ENCODE peak calls at places on chromosomes 12 and 14, in six cellular contexts. A is HEK293T, V is HepG2, K is K562, Z is GM12878, B is HCT116. S is an unnamed sample.

GRCh38 chr14:61218765-61219164 is 62.4 kb downstream of the TMEM30B start:
- DNase-seq in Z (no peak), A (no peak), B (no peak), K (no peak), V (no peak), S (no peak)

GRCh38 chr14:92532490-92533163 is 19.0 kb downstream of the RIN3 start:
- DNase-seq in B (no peak), Z (no peak), K (no peak), V (no peak), A (no peak), S (no peak)

GRCh38 chr14:74552623-74553022 is 59.1 kb downstream of the ISCA2 start:
- DNase-seq in A (no peak), B (no peak), Z (no peak), V (no peak), K (no peak), S (no peak)

GRCh38 chr12:75444444-75445136 is 36.0 kb upstream of the GLIPR1 start:
- DNase-seq in K (no peak), A (no peak), B (no peak), Z (no peak), V (peak), S (no peak)

GRCh38 chr14:22849212-22849819 is 12.9 kb downstream of the MMP14 start:
- DNase-seq in K (no peak), V (no peak), A (peak), Z (no peak), B (no peak), S (no peak)

GRCh38 chr14:50318031-50318626 is 6.0 kb downstream of the DMAC2L start:
- DNase-seq in V (peak), K (peak), Z (no peak), A (no peak), B (peak), S (no peak)

GRCh38 chr12:131851741-131852550 is 23.8 kb downstream of the MMP17 start:
- DNase-seq in Z (no peak), B (no peak), K (no peak), A (no peak), V (no peak), S (no peak)

GRCh38 chr12:119180380-119181040 is 1.8 kb downstream of the HSPB8 start:
- DNase-seq in A (no peak), K (peak), V (no peak), B (no peak), Z (no peak), S (no peak)

GRCh38 chr12:12985817-12986408 is 14.2 kb downstream of the HEBP1 start:
- DNase-seq in V (peak), A (peak), Z (no peak), B (peak), K (peak), S (peak)

GRCh38 chr14:68683326-68683725 is 109.5 kb downstream of the ZFP36L1 start:
- DNase-seq in V (no peak), A (no peak), B (no peak), K (no peak), Z (no peak), S (no peak)

GRCh38 chr12:6664902-6665301 is 2.0 kb upstream of the ING4 start:
- DNase-seq in V (no peak), K (no peak), A (no peak), Z (no peak), B (no peak), S (no peak)

GRCh38 chr14:104421892-104422291 is 157.7 kb upstream of the C14orf180 start:
- DNase-seq in B (no peak), A (no peak), V (no peak), Z (no peak), K (no peak), S (no peak)

GRCh38 chr14:36238666-36239363 is 62.3 kb upstream of the PTCSC3 start:
- DNase-seq in A (no peak), Z (no peak), K (no peak), V (no peak), B (no peak), S (no peak)

GRCh38 chr12:105013892-105014291 is 27.8 kb downstream of the NOPCHAP1 start:
- DNase-seq in A (peak), B (no peak), V (no peak), Z (no peak), K (no peak), S (no peak)

GRCh38 chr12:94614288-94614721 is 36.1 kb downstream of the TMCC3 start:
- DNase-seq in A (peak), V (no peak), Z (no peak), K (no peak), B (no peak), S (peak)

GRCh38 chr12:125159687-125160086 is 94.5 kb downstream of the AACS start:
- DNase-seq in K (peak), V (no peak), B (no peak), Z (no peak), A (no peak), S (no peak)

GRCh38 chr12:67019070-67019469 is 250.1 kb upstream of the CAND1 start:
- DNase-seq in A (no peak), Z (no peak), K (no peak), V (no peak), B (no peak), S (no peak)

GRCh38 chr12:20455001-20455706 is 86.8 kb downstream of the PDE3A start:
- DNase-seq in B (no peak), V (no peak), K (no peak), Z (no peak), A (no peak), S (no peak)
- TF ChIP-seq SP1 in B (no peak), V (no peak), K (no peak), Z (no peak), A (no peak), S (no peak)

DNA sequence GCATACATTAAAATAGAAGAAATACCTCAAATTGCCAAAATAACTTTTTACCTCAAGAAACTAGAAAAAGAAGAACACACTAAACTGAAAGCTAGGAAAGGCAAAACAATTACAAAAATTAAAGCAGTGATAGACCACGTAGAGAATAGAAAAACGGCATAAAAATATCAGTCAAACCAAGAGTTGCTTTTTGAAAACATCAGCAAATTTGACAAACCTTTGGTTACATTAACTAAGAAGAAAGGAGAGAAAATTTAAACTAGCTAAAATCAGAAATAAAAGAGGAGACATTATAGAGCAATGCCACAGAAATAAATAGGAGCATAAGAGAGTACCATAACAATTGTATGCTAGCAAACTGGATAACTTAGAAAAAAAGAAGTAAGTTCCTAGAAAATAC is 553.8 kb downstream of the CCER1 start:
- DNase-seq in A (no peak), V (no peak), B (no peak), K (no peak), Z (no peak), S (no peak)
- TF ChIP-seq SP1 in A (no peak), V (no peak), B (no peak), K (no peak), Z (no peak), S (no peak)

GRCh38 chr12:111155020-111155419 is 213.9 kb downstream of the PHETA1 start:
- DNase-seq in Z (no peak), A (no peak), V (no peak), B (no peak), K (no peak), S (no peak)

GRCh38 chr12:111155521-111155920 is 213.4 kb downstream of the PHETA1 start:
- DNase-seq in B (no peak), Z (no peak), V (no peak), A (no peak), K (no peak), S (no peak)

GRCh38 chr12:111157486-111157885 is 211.4 kb downstream of the PHETA1 start:
- DNase-seq in A (no peak), V (no peak), Z (no peak), K (no peak), B (no peak), S (no peak)

GRCh38 chr12:111154180-111154579 is 214.7 kb downstream of the PHETA1 start:
- DNase-seq in B (no peak), V (no peak), Z (no peak), A (no peak), K (no peak), S (no peak)

GRCh38 chr12:111156304-111156703 is 212.6 kb downstream of the PHETA1 start:
- DNase-seq in K (no peak), B (peak), A (no peak), V (no peak), Z (no peak), S (no peak)
- TF ChIP-seq SP1 in K (no peak), B (no peak), A (no peak), V (no peak), Z (no peak), S (no peak)

GRCh38 chr14:99744199-99744872 is 48.9 kb upstream of the EML1 start:
- DNase-seq in B (no peak), A (no peak), V (no peak), K (no peak), Z (no peak), S (peak)
- TF ChIP-seq SP1 in B (no peak), A (no peak), V (no peak), K (no peak), Z (no peak), S (no peak)

GRCh38 chr12:15984097-15984800 is 73.1 kb downstream of the DERA start:
- DNase-seq in B (no peak), Z (no peak), A (no peak), K (no peak), V (no peak), S (no peak)

GRCh38 chr12:15982071-15982470 is 70.9 kb downstream of the DERA start:
- DNase-seq in Z (no peak), B (no peak), A (no peak), K (no peak), V (no peak), S (no peak)

GRCh38 chr12:15984963-15985362 is 73.8 kb downstream of the DERA start:
- DNase-seq in B (no peak), V (no peak), K (no peak), A (no peak), Z (no peak), S (no peak)

GRCh38 chr12:15982921-15983320 is 71.8 kb downstream of the DERA start:
- DNase-seq in V (no peak), A (no peak), K (no peak), Z (no peak), B (no peak), S (no peak)

GRCh38 chr12:15982471-15982870 is 71.3 kb downstream of the DERA start:
- DNase-seq in Z (no peak), A (peak), V (no peak), B (no peak), K (no peak), S (no peak)
- TF ChIP-seq SP1 in Z (no peak), A (no peak), V (no peak), B (no peak), K (no peak), S (no peak)

GRCh38 chr14:99188721-99189120 is 83.3 kb downstream of the BCL11B start:
- DNase-seq in B (no peak), V (no peak), Z (no peak), A (no peak), K (peak), S (peak)
- TF ChIP-seq SP1 in B (no peak), V (no peak), Z (no peak), A (no peak), K (no peak), S (no peak)

GRCh38 chr12:58917699-58918334 is 2.5 kb downstream of the LRIG3 start:
- DNase-seq in K (no peak), V (no peak), Z (no peak), B (no peak), A (no peak), S (no peak)
- TF ChIP-seq SP1 in K (no peak), V (no peak), Z (no peak), B (no peak), A (no peak), S (no peak)

GRCh38 chr14:94181835-94182234 is 7.7 kb downstream of the PPP4R4 start:
- DNase-seq in K (no peak), Z (no peak), A (no peak), B (no peak), V (no peak), S (no peak)
- TF ChIP-seq SP1 in K (no peak), Z (no peak), A (no peak), B (no peak), V (no peak), S (no peak)

GRCh38 chr14:34935552-34935951 is 47.2 kb upstream of the SRP54 start:
- DNase-seq in V (peak), A (no peak), Z (no peak), B (no peak), K (no peak), S (no peak)

GRCh38 chr14:34931206-34931605 is 51.6 kb upstream of the SRP54 start:
- DNase-seq in K (no peak), Z (peak), B (no peak), V (no peak), A (no peak), S (no peak)

GRCh38 chr14:34930591-34931069 is 52.2 kb upstream of the SRP54 start:
- DNase-seq in A (no peak), B (no peak), Z (peak), K (no peak), V (no peak), S (no peak)

GRCh38 chr14:34937442-34937841 is 45.4 kb upstream of the SRP54 start:
- DNase-seq in B (no peak), A (no peak), V (no peak), Z (no peak), K (no peak), S (no peak)

GRCh38 chr14:34933301-34933700 is 49.5 kb upstream of the SRP54 start:
- DNase-seq in B (no peak), V (no peak), Z (no peak), A (no peak), K (no peak), S (no peak)
- TF ChIP-seq SP1 in B (no peak), V (no peak), Z (no peak), A (no peak), K (no peak), S (no peak)

GRCh38 chr12:30437616-30438015 is 258.1 kb downstream of the IPO8 start:
- DNase-seq in A (no peak), K (no peak), V (peak), B (no peak), Z (no peak), S (no peak)
- TF ChIP-seq SP1 in A (no peak), K (no peak), V (no peak), B (no peak), Z (no peak), S (no peak)